ENCODE peak calls at places on chromosomes 1 and 21, in four cellular contexts. E is neural crest cell, D is adipocyte, A is epithelial cell of esophagus. O is an unnamed sample.

GRCh38 chr1:182764029-182764768 is 25.4 kb upstream of the NPL start:
- DNase-seq in E (no peak), D (no peak), A (no peak), O (no peak)

GRCh38 chr1:4652631-4653327 is 1.6 kb upstream of the AJAP1 start:
- DNase-seq in E (peak; percentile 79), D (peak; percentile 29), A (peak; percentile 24), O (peak; percentile 4)

GRCh38 chr1:185821612-185822385 is 87.6 kb downstream of the HMCN1 start:
- DNase-seq in E (no peak), D (no peak), A (peak; percentile 39), O (peak; percentile 10)

GRCh38 chr1:59994302-59995198 is 68.0 kb upstream of the CYP2J2 start:
- DNase-seq in E (no peak), D (peak; percentile 83), A (no peak), O (no peak)

GRCh38 chr1:233245191-233245765 is 50.2 kb downstream of the PCNX2 start:
- DNase-seq in E (no peak), D (no peak), A (no peak), O (peak; percentile 35)

GRCh38 chr21:37368536-37369279 is 2.1 kb downstream of the DYRK1A start:
- DNase-seq in E (no peak), D (peak; percentile 45), A (peak; percentile 89), O (peak; percentile 88)

GRCh38 chr1:228378453-228379164 is 28.0 kb downstream of the TRIM11 start:
- DNase-seq in E (peak; percentile 69), D (peak; percentile 82), A (peak; percentile 69), O (peak; percentile 42)

GRCh38 chr1:111989531-111990025 is at the start of gene KCND3:
- DNase-seq in E (peak; percentile 21), D (peak; percentile 63), A (peak; percentile 46), O (peak; percentile 18)

GRCh38 chr1:17316704-17317103 is 8.7 kb downstream of the PADI4 start:
- DNase-seq in E (no peak), D (no peak), A (no peak), O (no peak)

GRCh38 chr21:41634211-41634694 is 126.3 kb upstream of the TMPRSS2 start:
- DNase-seq in E (no peak), D (no peak), A (peak; percentile 94), O (peak; percentile 98)

GRCh38 chr1:36372617-36373016 is 13.1 kb downstream of the STK40 start:
- DNase-seq in E (no peak), D (no peak), A (no peak), O (no peak)

GRCh38 chr1:230204852-230205251 is 137.8 kb downstream of the GALNT2 start:
- DNase-seq in E (no peak), D (peak; percentile 3), A (no peak), O (no peak)

GRCh38 chr1:222769181-222769580 is 32.2 kb downstream of the FAM177B start:
- DNase-seq in E (no peak), D (no peak), A (no peak), O (no peak)

GRCh38 chr1:186282466-186282865 is 92.6 kb downstream of the TPR start:
- DNase-seq in E (no peak), D (no peak), A (no peak), O (no peak)

GRCh38 chr1:26031196-26031902 is 9.8 kb downstream of the EXTL1 start:
- DNase-seq in E (no peak), D (peak; percentile 68), A (no peak), O (no peak)

GRCh38 chr1:27166351-27166802 is 11.5 kb upstream of the SLC9A1 start:
- DNase-seq in E (no peak), D (peak; percentile 71), A (peak; percentile 66), O (peak; percentile 70)

GRCh38 chr1:70057500-70057899 is 147.9 kb downstream of the LRRC40 start:
- DNase-seq in E (no peak), D (peak; percentile 25), A (no peak), O (no peak)

GRCh38 chr1:53359225-53359933 is 31.5 kb upstream of the LRP8 start:
- DNase-seq in E (no peak), D (no peak), A (no peak), O (no peak)

GRCh38 chr1:7178741-7179140 is 393.5 kb downstream of the CAMTA1 start:
- DNase-seq in E (no peak), D (no peak), A (no peak), O (no peak)

GRCh38 chr21:19547951-19548635 is 1144.5 kb upstream of the TMPRSS15 start:
- DNase-seq in E (no peak), D (no peak), A (no peak), O (no peak)

GRCh38 chr1:67979532-67979931 is 70.9 kb downstream of the DIRAS3 start:
- DNase-seq in E (no peak), D (no peak), A (no peak), O (no peak)

GRCh38 chr1:9539165-9539828 is at the start of gene SLC25A33:
- DNase-seq in E (peak; percentile 99), D (peak; percentile 99), A (peak; percentile 97), O (peak; percentile 92)

GRCh38 chr1:183180634-183181056 is 5.4 kb upstream of the LAMC2 start:
- DNase-seq in E (no peak), D (peak; percentile 87), A (peak; percentile 93), O (peak; percentile 96)

GRCh38 chr1:112457965-112458364 is 50.8 kb upstream of the WNT2B start:
- DNase-seq in E (no peak), D (peak; percentile 68), A (no peak), O (no peak)

GRCh38 chr1:215474940-215475339 is 92.2 kb upstream of the KCTD3 start:
- DNase-seq in E (no peak), D (no peak), A (no peak), O (no peak)

O was measured in mammary epithelial cell.